ENCODE peak calls at places on chromosome 19, in eight cellular contexts. One of them, this sample, is unnamed.

GRCh38 chr19:7862413-7862951 is 11.7 kb downstream of the PRR36 start:
- DNase-seq in Peyer's patch: peak; percentile 84
- DNase-seq in astrocyte of the cerebellum: peak; percentile 8
- DNase-seq in esophagus muscularis mucosa: no peak
- DNase-seq in fibroblast of mammary gland: peak; percentile 27
- DNase-seq in AG04449: no peak
- DNase-seq in aorta: no peak
- DNase-seq in HL-60: peak; percentile 44
- DNase-seq in this sample: peak; percentile 87

GRCh38 chr19:41755328-41755913 is at the start of gene CEACAM6:
- DNase-seq in astrocyte of the cerebellum: no peak
- DNase-seq in AG04449: no peak
- DNase-seq in fibroblast of mammary gland: no peak
- DNase-seq in aorta: peak; percentile 47
- DNase-seq in esophagus muscularis mucosa: no peak
- DNase-seq in Peyer's patch: peak; percentile 64
- DNase-seq in HL-60: peak; percentile 45
- DNase-seq in this sample: no peak

GRCh38 chr19:49677232-49677881 is at the start of gene PRMT1:
- DNase-seq in aorta: no peak
- DNase-seq in fibroblast of mammary gland: no peak
- DNase-seq in AG04449: no peak
- DNase-seq in HL-60: peak; percentile 25
- DNase-seq in Peyer's patch: peak; percentile 66
- DNase-seq in astrocyte of the cerebellum: no peak
- DNase-seq in esophagus muscularis mucosa: no peak
- DNase-seq in this sample: peak; percentile 90

GRCh38 chr19:1811472-1811894 is 593 bp downstream of the ATP8B3 start:
- DNase-seq in astrocyte of the cerebellum: no peak
- DNase-seq in AG04449: no peak
- DNase-seq in aorta: peak; percentile 88
- DNase-seq in HL-60: peak; percentile 45
- DNase-seq in esophagus muscularis mucosa: no peak
- DNase-seq in fibroblast of mammary gland: peak; percentile 72
- DNase-seq in Peyer's patch: peak; percentile 92
- DNase-seq in this sample: peak; percentile 94

GRCh38 chr19:47086280-47086679 is 27.3 kb downstream of the ZC3H4 start:
- DNase-seq in aorta: no peak
- DNase-seq in HL-60: no peak
- DNase-seq in Peyer's patch: no peak
- DNase-seq in AG04449: no peak
- DNase-seq in esophagus muscularis mucosa: no peak
- DNase-seq in astrocyte of the cerebellum: no peak
- DNase-seq in fibroblast of mammary gland: no peak
- DNase-seq in this sample: peak; percentile 63

GRCh38 chr19:50536662-50537305 is 23.1 kb upstream of the ASPDH start:
- DNase-seq in astrocyte of the cerebellum: no peak
- DNase-seq in Peyer's patch: no peak
- DNase-seq in AG04449: no peak
- DNase-seq in esophagus muscularis mucosa: no peak
- DNase-seq in fibroblast of mammary gland: no peak
- DNase-seq in aorta: no peak
- DNase-seq in HL-60: no peak
- DNase-seq in this sample: no peak

GRCh38 chr19:10891360-10892108 is 20.2 kb downstream of the CARM1 start:
- DNase-seq in AG04449: no peak
- DNase-seq in Peyer's patch: peak; percentile 56
- DNase-seq in fibroblast of mammary gland: no peak
- DNase-seq in aorta: no peak
- DNase-seq in esophagus muscularis mucosa: no peak
- DNase-seq in astrocyte of the cerebellum: no peak
- DNase-seq in HL-60: no peak
- DNase-seq in this sample: peak; percentile 86

GRCh38 chr19:19627716-19628498 is at the start of gene LPAR2:
- DNase-seq in HL-60: no peak
- DNase-seq in esophagus muscularis mucosa: no peak
- DNase-seq in fibroblast of mammary gland: no peak
- DNase-seq in Peyer's patch: peak; percentile 90
- DNase-seq in AG04449: no peak
- DNase-seq in astrocyte of the cerebellum: no peak
- DNase-seq in aorta: no peak
- DNase-seq in this sample: peak; percentile 87

GRCh38 chr19:56838930-56839664 is 1.4 kb downstream of the PEG3 start:
- DNase-seq in AG04449: no peak
- DNase-seq in esophagus muscularis mucosa: peak; percentile 98
- DNase-seq in Peyer's patch: peak; percentile 89
- DNase-seq in aorta: peak; percentile 98
- DNase-seq in astrocyte of the cerebellum: peak; percentile 72
- DNase-seq in fibroblast of mammary gland: peak; percentile 89
- DNase-seq in HL-60: peak; percentile 97
- DNase-seq in this sample: peak; percentile 99

GRCh38 chr19:9869008-9869617 is 34.0 kb downstream of the PIN1 start:
- DNase-seq in Peyer's patch: no peak
- DNase-seq in aorta: no peak
- DNase-seq in AG04449: no peak
- DNase-seq in astrocyte of the cerebellum: no peak
- DNase-seq in fibroblast of mammary gland: peak; percentile 23
- DNase-seq in HL-60: no peak
- DNase-seq in esophagus muscularis mucosa: no peak
- DNase-seq in this sample: no peak

GRCh38 chr19:48501961-48502719 is 9.5 kb downstream of the LMTK3 start:
- DNase-seq in aorta: peak; percentile 86
- DNase-seq in Peyer's patch: peak; percentile 95
- DNase-seq in HL-60: peak; percentile 84
- DNase-seq in esophagus muscularis mucosa: no peak
- DNase-seq in AG04449: no peak
- DNase-seq in fibroblast of mammary gland: peak; percentile 20
- DNase-seq in astrocyte of the cerebellum: no peak
- DNase-seq in this sample: peak; percentile 97
- H3K4me3 ChIP-seq in aorta: no peak overlapping the region
- H3K4me3 ChIP-seq in Peyer's patch: peak overlapping the region; percentile 24
- H3K4me3 ChIP-seq in HL-60: no peak overlapping the region
- H3K4me3 ChIP-seq in esophagus muscularis mucosa: no peak overlapping the region
- H3K4me3 ChIP-seq in AG04449: no peak overlapping the region
- H3K4me3 ChIP-seq in fibroblast of mammary gland: no peak overlapping the region
- H3K4me3 ChIP-seq in astrocyte of the cerebellum: no peak overlapping the region
- H3K4me3 ChIP-seq in this sample: peak overlapping the region; percentile 17

DNA sequence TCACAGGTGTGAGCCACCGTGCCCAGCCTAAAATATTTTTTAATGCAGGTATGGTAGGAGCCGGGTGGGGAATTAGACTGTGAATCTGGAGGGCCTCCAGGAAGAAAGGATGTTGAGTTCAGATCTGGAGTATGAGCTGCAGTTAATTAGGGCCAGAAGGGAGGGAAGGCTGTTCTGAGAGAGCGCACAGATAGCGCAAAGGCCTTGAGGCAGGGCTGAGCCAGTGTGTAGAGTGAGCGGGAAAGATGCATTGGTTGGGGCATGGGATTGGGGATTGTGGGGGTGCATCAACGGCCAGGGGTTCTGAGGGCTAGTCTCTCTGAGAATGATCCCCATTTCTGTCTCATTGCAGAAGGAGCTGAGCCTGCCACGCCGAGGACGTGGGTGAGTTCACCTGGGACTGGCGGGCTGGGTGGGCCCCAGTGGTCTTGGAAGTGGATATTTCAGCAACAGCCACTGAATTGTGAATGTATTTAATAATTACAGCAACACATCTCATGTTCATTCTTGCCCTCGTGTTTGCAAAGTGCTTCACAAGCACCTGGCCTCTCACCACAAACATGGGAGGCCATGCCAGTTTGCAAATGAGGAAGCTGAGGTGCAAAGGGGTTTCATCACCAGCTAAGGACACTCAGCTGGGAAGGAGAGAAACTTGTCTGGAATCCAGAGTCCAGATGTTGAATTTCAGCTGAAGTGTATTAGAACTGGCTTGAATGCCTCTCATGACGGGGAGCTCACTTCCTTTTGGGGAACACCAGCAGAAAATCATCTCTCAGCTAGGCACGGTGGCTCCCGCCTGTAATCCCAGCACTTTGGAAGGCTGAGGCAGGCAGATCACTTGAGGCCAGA is 9.9 kb downstream of the MAST3 start:
- DNase-seq in AG04449: no peak
- DNase-seq in fibroblast of mammary gland: no peak
- DNase-seq in astrocyte of the cerebellum: no peak
- DNase-seq in Peyer's patch: no peak
- DNase-seq in HL-60: peak; percentile 95
- DNase-seq in aorta: no peak
- DNase-seq in esophagus muscularis mucosa: no peak
- DNase-seq in this sample: no peak
- H3K4me3 ChIP-seq in AG04449: no peak overlapping the region
- H3K4me3 ChIP-seq in fibroblast of mammary gland: no peak overlapping the region
- H3K4me3 ChIP-seq in astrocyte of the cerebellum: no peak overlapping the region
- H3K4me3 ChIP-seq in Peyer's patch: no peak overlapping the region
- H3K4me3 ChIP-seq in HL-60: no peak overlapping the region
- H3K4me3 ChIP-seq in aorta: no peak overlapping the region
- H3K4me3 ChIP-seq in esophagus muscularis mucosa: no peak overlapping the region
- H3K4me3 ChIP-seq in this sample: no peak overlapping the region

DNA sequence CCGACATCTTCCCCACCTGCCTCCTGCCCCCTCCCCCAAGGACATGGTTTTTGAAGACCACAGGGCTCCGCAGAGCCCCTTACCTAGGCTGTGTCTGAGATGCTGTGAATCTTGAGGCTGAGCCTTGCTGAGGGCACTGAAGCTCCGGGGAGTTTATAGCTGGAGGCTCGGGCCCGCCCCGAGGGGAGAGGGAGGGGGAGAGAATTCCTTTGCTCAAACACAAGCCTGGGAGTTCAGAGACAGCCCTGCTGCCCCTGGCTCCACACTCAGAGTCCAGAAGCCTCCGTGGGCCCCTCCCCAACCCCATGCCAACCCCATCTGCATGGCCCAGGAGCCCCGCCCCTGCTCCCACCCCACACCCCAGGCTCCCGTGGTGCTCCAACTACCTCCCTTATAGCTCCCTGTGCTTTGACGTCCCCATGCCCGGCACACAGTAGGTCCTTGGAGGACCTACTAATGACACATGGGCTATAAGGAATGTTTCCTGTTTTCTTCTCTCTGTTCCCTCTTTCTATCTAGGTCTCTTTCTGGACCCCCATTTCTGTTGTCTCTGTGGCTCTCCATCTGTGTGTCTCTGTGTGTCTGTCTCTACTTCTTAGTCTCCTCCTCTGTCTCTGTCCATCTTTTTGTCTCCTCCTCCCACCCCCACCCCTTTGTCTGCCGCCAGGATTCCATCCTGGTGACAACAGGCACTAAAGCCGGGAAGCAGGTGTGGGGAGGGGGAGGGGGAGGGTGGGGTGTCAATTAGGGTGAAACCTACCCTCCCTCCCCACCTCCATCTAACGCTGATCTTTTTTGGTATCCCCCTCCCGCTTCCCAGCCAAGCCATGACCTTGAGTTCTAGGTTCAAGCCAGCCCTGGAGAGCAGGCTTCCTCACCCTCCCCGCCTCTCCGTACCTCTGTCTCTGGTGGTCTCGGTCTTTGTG is at the start of gene TNNT1:
- DNase-seq in fibroblast of mammary gland: no peak
- DNase-seq in Peyer's patch: no peak
- DNase-seq in astrocyte of the cerebellum: no peak
- DNase-seq in HL-60: no peak
- DNase-seq in aorta: no peak
- DNase-seq in AG04449: no peak
- DNase-seq in esophagus muscularis mucosa: no peak
- DNase-seq in this sample: no peak
- H3K4me3 ChIP-seq in fibroblast of mammary gland: no peak within 1 kb of the TSS
- H3K4me3 ChIP-seq in Peyer's patch: no peak within 1 kb of the TSS
- H3K4me3 ChIP-seq in astrocyte of the cerebellum: no peak within 1 kb of the TSS
- H3K4me3 ChIP-seq in HL-60: no peak within 1 kb of the TSS
- H3K4me3 ChIP-seq in aorta: no peak within 1 kb of the TSS
- H3K4me3 ChIP-seq in AG04449: no peak within 1 kb of the TSS
- H3K4me3 ChIP-seq in esophagus muscularis mucosa: no peak within 1 kb of the TSS
- H3K4me3 ChIP-seq in this sample: no peak within 1 kb of the TSS

DNA sequence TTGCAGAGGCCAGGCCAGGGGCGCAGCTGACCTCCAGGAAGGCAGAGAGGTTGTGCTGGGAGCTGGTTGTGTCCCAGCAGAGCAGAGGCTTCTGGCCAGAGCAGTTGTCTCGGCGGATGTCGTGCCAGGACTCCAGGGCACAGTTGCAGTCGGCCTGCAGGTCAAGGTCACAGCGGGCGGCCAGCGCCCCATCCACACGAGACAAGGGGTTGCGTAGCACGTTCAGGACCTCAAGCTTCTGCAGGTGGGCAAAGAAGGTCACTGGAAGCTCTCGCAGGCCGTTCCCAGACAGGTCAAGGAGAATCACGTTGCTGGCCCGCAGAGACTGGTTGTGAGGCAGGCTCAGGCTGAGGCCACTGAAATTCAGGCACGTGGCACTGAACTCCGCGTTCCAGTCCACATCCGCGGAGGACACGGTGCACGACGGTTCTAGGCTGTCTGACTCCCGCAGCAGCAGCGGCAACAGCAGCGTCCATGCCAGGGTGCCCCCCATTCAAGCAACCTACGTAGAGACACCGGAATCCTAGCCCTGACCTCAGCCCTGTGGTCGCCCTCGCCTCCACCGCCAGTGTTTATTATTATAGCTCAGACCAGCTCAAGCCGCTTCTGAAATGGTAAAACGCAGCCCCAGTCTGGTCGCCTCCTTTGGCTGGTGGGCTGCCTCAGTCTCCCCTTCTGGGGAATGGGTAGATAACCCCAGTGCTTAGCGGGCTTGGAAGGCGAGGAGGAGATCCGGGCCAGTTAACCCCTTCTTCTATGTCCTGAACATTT is 766 bp downstream of the LRRC25 start:
- DNase-seq in Peyer's patch: no peak
- DNase-seq in esophagus muscularis mucosa: no peak
- DNase-seq in HL-60: no peak
- DNase-seq in fibroblast of mammary gland: no peak
- DNase-seq in astrocyte of the cerebellum: no peak
- DNase-seq in AG04449: no peak
- DNase-seq in aorta: no peak
- DNase-seq in this sample: no peak
- H3K4me3 ChIP-seq in Peyer's patch: peak overlapping the region; percentile 22
- H3K4me3 ChIP-seq in esophagus muscularis mucosa: peak overlapping the region; percentile 40
- H3K4me3 ChIP-seq in HL-60: peak overlapping the region; percentile 45
- H3K4me3 ChIP-seq in fibroblast of mammary gland: no peak overlapping the region
- H3K4me3 ChIP-seq in astrocyte of the cerebellum: no peak overlapping the region
- H3K4me3 ChIP-seq in AG04449: no peak overlapping the region
- H3K4me3 ChIP-seq in aorta: no peak overlapping the region
- H3K4me3 ChIP-seq in this sample: no peak overlapping the region

DNA sequence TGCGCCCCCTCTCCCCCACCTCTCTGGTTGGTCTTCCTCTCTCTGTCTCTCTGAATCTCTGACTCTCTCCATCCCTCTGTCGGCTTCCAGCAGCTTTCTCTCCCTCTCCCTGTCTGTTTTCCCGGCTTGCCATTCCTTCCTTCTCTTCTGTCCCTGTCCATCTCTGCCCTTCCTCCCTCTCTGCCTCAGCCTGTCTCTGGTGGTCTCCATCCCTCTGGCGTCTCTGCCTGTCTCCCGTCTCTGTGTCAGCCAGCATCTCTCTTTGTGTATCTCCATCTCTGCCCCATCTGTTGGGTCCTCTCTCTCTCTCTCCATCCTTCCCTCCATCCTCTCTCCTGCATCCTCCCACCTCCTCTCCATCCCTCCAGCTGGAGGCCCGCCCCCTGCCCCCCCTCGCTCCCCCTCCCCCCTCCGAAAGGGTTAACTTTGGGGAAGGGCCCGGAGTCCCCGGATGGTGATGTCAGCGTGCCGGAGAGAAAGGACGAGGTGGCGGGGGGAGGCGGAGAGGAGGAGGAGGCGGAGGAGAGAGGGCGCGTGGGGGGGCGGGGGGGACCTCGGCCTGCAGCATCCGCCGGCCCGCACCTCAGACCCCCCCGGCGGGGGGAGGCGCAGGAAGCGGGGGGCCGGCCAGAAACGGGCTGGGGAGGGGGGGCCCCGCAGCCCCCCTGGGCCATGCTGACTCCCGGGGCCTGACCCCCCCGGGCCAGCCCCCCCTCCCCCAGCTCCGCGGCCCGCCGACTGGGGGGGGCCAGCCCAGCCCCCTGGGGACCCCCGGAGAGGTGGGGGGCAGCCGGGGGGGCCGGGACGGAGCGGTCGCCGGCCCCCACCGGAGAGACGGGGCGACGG is at the start of gene BRSK1:
- DNase-seq in fibroblast of mammary gland: peak; percentile 38
- DNase-seq in HL-60: no peak
- DNase-seq in esophagus muscularis mucosa: no peak
- DNase-seq in AG04449: no peak
- DNase-seq in astrocyte of the cerebellum: no peak
- DNase-seq in Peyer's patch: peak; percentile 65
- DNase-seq in aorta: peak; percentile 77
- DNase-seq in this sample: peak; percentile 87
- H3K4me3 ChIP-seq in fibroblast of mammary gland: peak within 1 kb of the TSS; percentile 21
- H3K4me3 ChIP-seq in HL-60: no peak within 1 kb of the TSS
- H3K4me3 ChIP-seq in esophagus muscularis mucosa: peak within 1 kb of the TSS; percentile 78
- H3K4me3 ChIP-seq in AG04449: peak within 1 kb of the TSS; percentile 63
- H3K4me3 ChIP-seq in astrocyte of the cerebellum: peak within 1 kb of the TSS; percentile 43
- H3K4me3 ChIP-seq in Peyer's patch: peak within 1 kb of the TSS; percentile 53
- H3K4me3 ChIP-seq in aorta: peak within 1 kb of the TSS; percentile 88
- H3K4me3 ChIP-seq in this sample: no peak within 1 kb of the TSS